ENCODE peak calls at places on chromosomes 5 and 9, in nine cellular contexts. G is ascending aorta; F is IMR-90; A is heart left ventricle; K is CD8-positive, alpha-beta T cell; J is body of pancreas; T is PC-9; E is epithelial cell of esophagus; R is cardiac fibroblast. Z is an unnamed sample.

GRCh38 chr5:122877518-122877917 is 32.1 kb downstream of the SNX24 start:
- DNase-seq in E (no peak), J (no peak), A (no peak), G (no peak), K (no peak), R (no peak), T (no peak), F (no peak), Z (no peak)

GRCh38 chr9:106726070-106726815 is 136.7 kb upstream of the ZNF462 start:
- DNase-seq in G (no peak), R (no peak), A (peak; percentile 44), T (no peak), K (no peak), E (no peak), J (no peak), F (no peak), Z (peak; percentile 10)

GRCh38 chr5:157971466-157972324 is 112.8 kb upstream of the CLINT1 start:
- DNase-seq in K (no peak), J (no peak), F (no peak), A (peak; percentile 50), R (no peak), T (no peak), E (no peak), G (no peak), Z (peak; percentile 33)

GRCh38 chr9:127751269-127752054 is 16.4 kb upstream of the TOR2A start:
- DNase-seq in G (no peak), A (no peak), R (peak; percentile 27), J (peak; percentile 44), K (no peak), T (no peak), E (peak; percentile 41), F (no peak), Z (peak; percentile 41)

GRCh38 chr9:82140471-82140870 is 151.9 kb downstream of the SPATA31D1 start:
- DNase-seq in E (peak; percentile 91), T (peak; percentile 64), J (no peak), G (no peak), F (no peak), A (no peak), R (no peak), K (no peak), Z (no peak)

GRCh38 chr9:137107982-137108381 is 6.6 kb downstream of the DPP7 start:
- DNase-seq in F (no peak), K (no peak), E (no peak), A (no peak), J (no peak), T (no peak), G (no peak), R (no peak), Z (no peak)

GRCh38 chr9:16879416-16879815 is 8.9 kb upstream of the BNC2 start:
- DNase-seq in F (peak; percentile 42), R (peak; percentile 30), T (no peak), J (no peak), E (no peak), G (no peak), K (no peak), A (no peak), Z (peak; percentile 31)

GRCh38 chr5:71757590-71758543 is 38.8 kb downstream of the CARTPT start:
- DNase-seq in R (peak; percentile 81), E (peak; percentile 74), G (peak; percentile 77), J (peak; percentile 66), F (peak; percentile 71), K (peak; percentile 23), T (peak; percentile 49), A (peak; percentile 66), Z (peak; percentile 90)

GRCh38 chr9:98367371-98367900 is 112.0 kb upstream of the TBC1D2 start:
- DNase-seq in J (no peak), G (no peak), A (no peak), R (no peak), T (no peak), K (no peak), F (no peak), E (no peak), Z (no peak)

GRCh38 chr9:117828466-117828865 is 124.3 kb downstream of the TLR4 start:
- DNase-seq in A (no peak), G (no peak), E (no peak), K (no peak), T (no peak), J (no peak), F (no peak), R (no peak), Z (no peak)

GRCh38 chr5:143634689-143635088 is 177.3 kb upstream of the HMHB1 start:
- DNase-seq in R (no peak), G (no peak), J (no peak), T (no peak), A (no peak), E (peak; percentile 42), F (no peak), K (no peak), Z (no peak)

GRCh38 chr5:57676228-57677098 is 193.9 kb upstream of the ACTBL2 start:
- DNase-seq in A (no peak), E (peak; percentile 28), T (no peak), G (no peak), J (no peak), R (peak; percentile 40), K (no peak), F (peak; percentile 76), Z (peak; percentile 42)

GRCh38 chr5:158320178-158320674 is 461.3 kb upstream of the CLINT1 start:
- DNase-seq in F (no peak), E (no peak), K (no peak), G (no peak), A (no peak), R (no peak), J (no peak), T (no peak), Z (no peak)

GRCh38 chr5:173108914-173109313 is 35.4 kb upstream of the BNIP1 start:
- DNase-seq in A (no peak), G (no peak), T (no peak), J (no peak), E (no peak), R (no peak), F (no peak), K (no peak), Z (no peak)

GRCh38 chr5:139863855-139864558 is 68.4 kb downstream of the PSD2 start:
- DNase-seq in T (no peak), R (peak; percentile 59), E (peak; percentile 61), J (peak; percentile 80), G (peak; percentile 79), K (peak; percentile 59), A (peak; percentile 68), F (peak; percentile 41), Z (peak; percentile 69)

GRCh38 chr9:88258587-88258986 is 120.3 kb upstream of the SPATA31C2 start:
- DNase-seq in E (no peak), K (no peak), T (no peak), A (peak; percentile 69), R (peak; percentile 30), J (peak; percentile 79), F (no peak), G (peak; percentile 76), Z (no peak)

DNA sequence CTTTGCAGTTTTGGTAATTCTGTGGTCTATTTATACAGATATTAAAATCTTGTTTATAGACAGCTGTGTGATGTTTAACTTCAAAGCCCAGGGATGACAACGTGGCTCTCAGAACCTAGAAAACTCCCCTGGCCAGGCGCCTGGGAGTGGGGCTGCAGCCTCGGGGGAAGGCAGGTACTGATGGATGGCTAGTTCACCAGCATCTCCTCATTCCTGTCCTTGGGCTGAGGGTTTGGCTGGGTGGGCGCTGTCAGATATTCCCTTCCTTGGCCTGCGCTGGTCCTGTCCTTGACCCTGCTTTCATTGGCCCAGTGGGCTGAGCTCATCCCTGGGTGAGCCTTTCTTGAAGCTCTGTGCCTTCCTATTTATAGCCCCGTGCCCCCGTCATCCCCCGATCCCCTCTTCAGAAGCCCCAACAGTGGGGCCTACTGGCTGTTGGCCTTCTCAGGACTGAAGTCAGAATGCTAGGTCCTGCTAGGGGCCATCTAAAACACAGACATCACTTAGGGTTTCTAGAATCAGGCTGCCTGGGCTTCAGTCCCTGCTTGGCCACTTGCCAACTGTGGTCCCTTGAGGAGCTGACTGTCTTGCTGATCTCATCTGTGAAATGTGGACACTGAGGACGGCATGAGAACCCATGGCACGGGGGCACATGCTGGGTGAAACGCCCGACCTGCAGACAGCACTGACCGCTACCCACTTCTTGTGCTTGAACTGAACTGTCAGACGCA is 20.9 kb downstream of the SH3GLB2 start:
- DNase-seq in F (no peak), A (peak; percentile 76), G (peak; percentile 78), T (no peak), J (peak; percentile 28), K (no peak), E (no peak), R (peak; percentile 61), Z (no peak)
- TF ChIP-seq CTCF in F (no peak), A (no peak), G (no peak), T (peak; percentile 46), J (no peak), K (no peak), E (no peak), R (no peak), Z (no peak)

GRCh38 chr9:14097215-14097614 is 216.7 kb downstream of the NFIB start:
- DNase-seq in E (peak; percentile 43), F (peak; percentile 47), A (no peak), T (no peak), R (peak; percentile 84), K (no peak), J (peak; percentile 53), G (no peak), Z (peak; percentile 84)
- H3K4me3 ChIP-seq in E (no peak overlapping the region), F (no peak overlapping the region), A (peak overlapping the region; percentile 39), T (no peak overlapping the region), R (no peak overlapping the region), K (no peak overlapping the region), J (no peak overlapping the region), G (no peak overlapping the region), Z (no peak overlapping the region)

GRCh38 chr5:39315995-39316394 is 48.3 kb downstream of the C9 start:
- DNase-seq in J (no peak), K (no peak), T (no peak), R (no peak), F (no peak), G (no peak), A (no peak), E (no peak), Z (no peak)

GRCh38 chr5:39309534-39309933 is 54.8 kb downstream of the C9 start:
- DNase-seq in K (no peak), F (no peak), J (no peak), R (no peak), G (no peak), T (no peak), E (no peak), A (no peak), Z (no peak)

GRCh38 chr5:39319395-39319794 is 44.9 kb downstream of the C9 start:
- DNase-seq in A (peak; percentile 21), J (no peak), R (no peak), G (no peak), T (no peak), K (no peak), F (no peak), E (no peak), Z (no peak)

DNA sequence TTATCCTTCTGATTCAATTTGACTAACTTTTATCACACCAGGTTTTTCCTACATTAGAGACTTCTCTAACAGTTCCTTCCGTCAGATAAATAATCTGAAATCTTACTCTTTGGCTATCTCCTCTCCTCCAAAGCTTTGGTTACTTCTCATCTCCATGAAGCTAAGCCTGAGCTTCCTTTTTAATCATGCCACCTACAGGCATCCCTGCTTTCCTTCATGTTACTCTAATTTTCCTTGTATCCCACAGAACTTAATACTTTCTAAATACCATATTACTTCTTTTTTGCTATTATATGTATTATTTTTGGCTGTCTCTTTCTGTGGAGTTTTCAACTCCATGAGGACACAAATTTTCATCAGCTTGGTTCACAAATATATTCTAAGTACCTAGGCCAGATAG is 49.7 kb downstream of the C9 start:
- DNase-seq in E (no peak), R (no peak), T (no peak), G (no peak), K (no peak), A (no peak), J (no peak), F (no peak), Z (no peak)
- TF ChIP-seq CTCF in E (no peak), R (no peak), T (no peak), G (no peak), K (no peak), A (no peak), J (no peak), F (no peak), Z (no peak)

GRCh38 chr5:137498736-137499505 is at the start of gene SPOCK1:
- DNase-seq in T (peak; percentile 46), R (peak; percentile 75), E (peak; percentile 80), G (peak; percentile 83), A (peak; percentile 77), F (peak; percentile 63), J (peak; percentile 85), K (peak; percentile 37), Z (peak; percentile 75)
- H3K4me3 ChIP-seq in T (peak within 1 kb of the TSS; percentile 48), R (peak within 1 kb of the TSS; percentile 81), E (peak within 1 kb of the TSS; percentile 48), G (peak within 1 kb of the TSS; percentile 68), A (peak within 1 kb of the TSS; percentile 64), F (peak within 1 kb of the TSS; percentile 52), J (peak within 1 kb of the TSS; percentile 6), K (no peak within 1 kb of the TSS), Z (peak within 1 kb of the TSS; percentile 42)

Z was measured in choroid plexus epithelial cell.